ENCODE peak calls at places on chromosomes 11 and 22, in eight cellular contexts. S is stimulated activated CD4-positive, alpha-beta T cell treated with anti-CD3 and anti-CD28 coated beads, Interleukin-12 subunit alpha, Interleukin-12 subunit beta, amount 100 ng/mL, for 48 hours; O is activated naive CD8-positive, alpha-beta T cell treated with anti-CD3 and anti-CD28 coated beads for 36 hours; D is AG10803; E is astrocyte of the cerebellum; U is dermis blood vessel endothelial cell; M is COR-L47; N is NCI-H69. L is an unnamed sample.

GRCh38 chr11:134949716-134950115 is 537.7 kb upstream of the B3GAT1 start:
- DNase-seq in S (no peak), O (no peak), D (peak), E (no peak), U (peak), M (no peak), N (no peak), L (no peak)

GRCh38 chr11:59418151-59418550 is 8.1 kb downstream of the OR5A2 start:
- DNase-seq in S (no peak), O (no peak), D (no peak), E (no peak), U (no peak), M (no peak), N (peak), L (no peak)

GRCh38 chr22:49751968-49752597 is 75.6 kb downstream of the BRD1 start:
- DNase-seq in S (no peak), O (no peak), D (no peak), E (no peak), U (no peak), M (no peak), N (no peak), L (no peak)

GRCh38 chr11:18657696-18658095 is 23.6 kb upstream of the SPTY2D1 start:
- DNase-seq in S (no peak), O (no peak), D (no peak), E (no peak), U (no peak), M (no peak), N (no peak), L (no peak)

GRCh38 chr22:50710221-50710620 is 27.8 kb upstream of the ACR start:
- DNase-seq in S (no peak), O (no peak), D (no peak), E (no peak), U (no peak), M (no peak), N (no peak), L (no peak)

GRCh38 chr22:20912494-20912893 is 4.7 kb upstream of the CRKL start:
- DNase-seq in S (no peak), O (no peak), D (no peak), E (no peak), U (no peak), M (no peak), N (no peak), L (no peak)

GRCh38 chr11:115626414-115626813 is 122.2 kb upstream of the CADM1 start:
- DNase-seq in S (no peak), O (no peak), D (no peak), E (no peak), U (no peak), M (no peak), N (no peak), L (no peak)

GRCh38 chr11:66035653-66036333 is 9.5 kb upstream of the CATSPER1 start:
- DNase-seq in S (no peak), O (no peak), D (no peak), E (no peak), U (no peak), M (no peak), N (peak), L (no peak)

GRCh38 chr22:46674906-46675305 is 54.7 kb downstream of the GRAMD4 start:
- DNase-seq in S (no peak), O (no peak), D (no peak), E (no peak), U (no peak), M (no peak), N (no peak), L (no peak)

L was measured in retinal pigment epithelial cell.